ENCODE peak calls at places on chromosomes 16 and 17, in five cellular contexts. Y is mesothelial cell of epicardium, A is heart right ventricle, F is AG10803, H is ovary. G is an unnamed sample.

GRCh38 chr16:85601730-85602401 is 11.3 kb upstream of the GSE1 start:
- DNase-seq in Y (no peak), A (peak), F (no peak), H (no peak), G (no peak)

GRCh38 chr16:28067604-28068382 is 4.3 kb upstream of the GSG1L start:
- DNase-seq in Y (no peak), A (no peak), F (peak), H (no peak), G (no peak)

GRCh38 chr16:27106305-27106704 is 39.6 kb downstream of the C16orf82 start:
- DNase-seq in Y (no peak), A (no peak), F (no peak), H (no peak), G (no peak)

GRCh38 chr17:17941015-17941414 is 31.2 kb downstream of the TOM1L2 start:
- DNase-seq in Y (no peak), A (no peak), F (no peak), H (no peak), G (no peak)

GRCh38 chr16:15983898-15984297 is 34.5 kb downstream of the ABCC1 start:
- DNase-seq in Y (no peak), A (no peak), F (no peak), H (no peak), G (no peak)

GRCh38 chr16:57900796-57901479 is 70.0 kb downstream of the CNGB1 start:
- DNase-seq in Y (no peak), A (no peak), F (no peak), H (no peak), G (no peak)

GRCh38 chr17:8930664-8931063 is 34.8 kb downstream of the PIK3R5 start:
- DNase-seq in Y (no peak), A (no peak), F (no peak), H (no peak), G (no peak)

GRCh38 chr16:70646260-70647241 is at the start of gene IL34:
- DNase-seq in Y (no peak), A (no peak), F (no peak), H (peak), G (no peak)

GRCh38 chr17:49157784-49158183 is 25.2 kb downstream of the B4GALNT2 start:
- DNase-seq in Y (no peak), A (no peak), F (no peak), H (no peak), G (no peak)

GRCh38 chr17:81022371-81022729 is 12.6 kb upstream of the BAIAP2 start:
- DNase-seq in Y (no peak), A (no peak), F (no peak), H (no peak), G (no peak)

GRCh38 chr16:50908468-50908867 is 166.6 kb downstream of the CYLD start:
- DNase-seq in Y (no peak), A (no peak), F (no peak), H (no peak), G (no peak)

GRCh38 chr16:1108299-1109252 is 12.5 kb upstream of the C1QTNF8 start:
- DNase-seq in Y (no peak), A (peak), F (peak), H (peak), G (no peak)

GRCh38 chr17:50043290-50044148 is 12.4 kb upstream of the ITGA3 start:
- DNase-seq in Y (no peak), A (peak), F (no peak), H (no peak), G (no peak)

GRCh38 chr16:87843678-87844373 is 25.5 kb downstream of the SLC7A5 start:
- DNase-seq in Y (no peak), A (no peak), F (no peak), H (no peak), G (no peak)

GRCh38 chr16:49563666-49564065 is 190.1 kb downstream of the C16orf78 start:
- DNase-seq in Y (no peak), A (no peak), F (peak), H (no peak), G (no peak)

GRCh38 chr16:56423584-56424403 is 1.6 kb downstream of the AMFR start:
- DNase-seq in Y (no peak), A (no peak), F (no peak), H (no peak), G (no peak)

GRCh38 chr17:66354981-66355380 is 52.6 kb downstream of the PRKCA start:
- DNase-seq in Y (no peak), A (no peak), F (peak), H (no peak), G (no peak)

GRCh38 chr16:66220766-66221165 is 145.7 kb upstream of the CDH5 start:
- DNase-seq in Y (no peak), A (no peak), F (no peak), H (no peak), G (no peak)

GRCh38 chr17:49197346-49197998 is 12.9 kb downstream of the GNGT2 start:
- DNase-seq in Y (no peak), A (no peak), F (no peak), H (no peak), G (no peak)

GRCh38 chr16:3049921-3050481 is 3.6 kb downstream of the MMP25 start:
- DNase-seq in Y (no peak), A (no peak), F (no peak), H (no peak), G (no peak)

GRCh38 chr16:31875112-31875803 is 1.7 kb downstream of the ZNF267 start:
- DNase-seq in Y (no peak), A (no peak), F (peak), H (no peak), G (no peak)

DNA sequence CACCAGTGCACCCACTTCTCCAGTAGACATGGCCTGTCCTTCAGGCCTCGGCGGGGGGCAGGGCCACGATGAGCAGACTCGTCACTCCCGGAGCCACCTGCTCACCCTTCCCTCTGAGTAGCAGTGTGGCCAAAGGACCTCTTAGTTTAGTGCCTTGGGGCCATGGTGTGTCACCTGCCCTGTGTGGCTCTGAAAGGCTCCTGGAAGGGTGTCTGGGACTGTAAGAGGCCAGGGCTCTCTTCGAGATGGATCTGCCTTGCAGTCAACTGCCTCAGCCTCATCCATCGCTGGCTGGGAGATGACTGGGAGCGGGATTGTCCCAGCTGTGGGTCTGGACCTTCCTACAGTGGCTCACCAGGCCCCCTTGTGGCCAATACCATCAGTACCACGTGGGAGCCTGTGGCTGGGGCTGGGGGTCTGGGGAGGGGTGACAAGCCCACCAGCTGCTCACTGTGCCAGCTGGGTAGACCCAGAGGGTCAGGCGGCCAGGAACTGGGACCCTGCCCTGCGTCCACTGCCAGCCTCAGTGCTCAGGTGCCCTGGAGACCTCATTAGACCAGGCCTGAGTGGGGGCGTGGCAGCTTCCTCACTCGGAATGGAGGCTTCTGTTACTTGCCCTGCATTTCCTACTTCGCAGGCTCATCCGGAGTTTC is 133.4 kb downstream of the OR1D5 start:
- DNase-seq in Y (no peak), A (no peak), F (no peak), H (no peak), G (no peak)
- TF ChIP-seq CTCF in Y (peak), A (peak), F (peak), H (no peak), G (peak)

GRCh38 chr16:10987361-10988163 is 43.2 kb downstream of the CLEC16A start:
- DNase-seq in Y (no peak), A (no peak), F (no peak), H (no peak), G (no peak)

GRCh38 chr16:10990378-10990777 is 46.0 kb downstream of the CLEC16A start:
- DNase-seq in Y (no peak), A (no peak), F (no peak), H (no peak), G (no peak)

GRCh38 chr16:10988879-10989278 is 44.5 kb downstream of the CLEC16A start:
- DNase-seq in Y (no peak), A (no peak), F (no peak), H (no peak), G (no peak)

GRCh38 chr16:10989494-10989893 is 45.1 kb downstream of the CLEC16A start:
- DNase-seq in Y (no peak), A (no peak), F (no peak), H (no peak), G (no peak)

GRCh38 chr16:10988164-10988803 is 43.9 kb downstream of the CLEC16A start:
- DNase-seq in Y (no peak), A (no peak), F (no peak), H (no peak), G (no peak)
- TF ChIP-seq CTCF in Y (peak), A (no peak), F (peak), H (no peak), G (no peak)

DNA sequence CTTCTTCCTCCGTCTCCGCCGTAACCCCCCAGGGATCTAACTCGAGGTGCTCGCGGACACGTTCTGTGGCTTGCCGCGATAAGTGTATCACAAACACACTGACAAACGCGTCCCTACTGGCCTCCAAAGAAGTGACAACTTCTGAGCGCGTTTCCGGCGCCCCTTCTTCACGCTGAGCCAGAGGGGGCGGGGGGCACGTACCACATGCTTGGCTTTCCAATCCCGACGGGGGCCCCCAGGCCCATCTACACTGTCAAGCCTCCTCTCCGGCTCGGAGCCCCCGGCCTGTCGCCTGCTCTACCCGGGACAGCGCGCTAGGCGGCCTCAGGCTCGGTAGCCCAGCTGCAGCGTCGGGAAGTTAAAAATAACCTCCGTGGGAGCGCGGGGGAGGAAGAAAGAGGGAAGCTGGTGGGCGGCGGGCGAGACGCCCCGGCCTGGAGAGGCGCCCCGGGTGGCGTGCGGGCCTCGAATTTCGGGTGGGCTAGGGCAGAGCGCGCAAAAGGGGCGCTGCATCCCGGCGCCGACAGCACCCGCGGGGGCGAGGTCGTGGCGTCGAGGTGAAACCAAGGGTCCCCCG is 676 bp upstream of the SPHK1 start:
- DNase-seq in Y (no peak), A (peak), F (peak), H (no peak), G (peak)
- TF ChIP-seq CTCF in Y (no peak), A (peak), F (peak), H (no peak), G (no peak)

DNA sequence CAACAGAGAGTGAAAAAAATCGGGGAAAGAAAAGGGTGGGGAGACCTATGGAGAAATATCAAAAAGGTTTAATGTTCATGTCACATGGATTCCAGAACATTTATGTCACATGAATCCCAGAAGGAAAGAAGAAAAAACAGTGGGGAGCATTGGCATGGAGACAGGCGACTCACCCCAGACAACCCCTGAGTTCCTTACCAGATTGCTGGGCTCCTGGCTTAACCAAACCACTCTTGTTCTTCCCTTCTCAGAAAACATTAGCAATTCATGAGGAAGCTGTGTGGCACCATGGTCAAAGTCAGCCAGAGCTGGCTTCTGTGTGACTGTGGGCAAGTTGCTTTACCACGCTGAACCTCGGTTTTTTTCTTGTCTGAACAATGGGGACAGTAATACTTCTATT is 49.6 kb upstream of the CLEC19A start:
- DNase-seq in Y (no peak), A (no peak), F (no peak), H (no peak), G (no peak)
- TF ChIP-seq CTCF in Y (no peak), A (no peak), F (no peak), H (no peak), G (no peak)

G was measured in natural killer cell.